ENCODE peak calls at places on chromosomes 6 and 20, in seven cellular contexts. V is psoas muscle; J is transverse colon; P is WERI-Rb-1; A is CD4-positive, alpha-beta T cell; C is uterus; B is left lung. X is an unnamed sample. For H3K9me3 and H3K27me3, the result is how much of the 10 kb centered on the place peaks cover.

GRCh38 chr20:58897493-58897892 is 45.0 kb downstream of the GNAS start:
- DNase-seq in V (no peak), J (no peak), P (no peak), A (no peak), C (no peak), B (no peak), X (no peak)

GRCh38 chr6:130632288-130632687 is 194.9 kb upstream of the SMLR1 start:
- DNase-seq in V (no peak), J (no peak), P (no peak), A (no peak), C (no peak), B (no peak), X (no peak)

GRCh38 chr20:7792131-7792869 is 148.0 kb downstream of the HAO1 start:
- DNase-seq in V (no peak), J (no peak), P (no peak), A (no peak), C (no peak), B (no peak), X (no peak)

GRCh38 chr20:24835195-24835594 is 113.9 kb upstream of the CST7 start:
- DNase-seq in V (no peak), J (no peak), P (no peak), A (no peak), C (no peak), B (no peak), X (no peak)

GRCh38 chr6:7542065-7542877 is 800 bp downstream of the DSP start:
- DNase-seq in V (peak), J (peak), P (no peak), A (no peak), C (no peak), B (peak), X (no peak)

GRCh38 chr6:101083533-101084172 is 202.5 kb upstream of the ASCC3 start:
- DNase-seq in V (no peak), J (no peak), P (no peak), A (no peak), C (no peak), B (no peak), X (no peak)

GRCh38 chr20:41575412-41575811 is 42.8 kb downstream of the CHD6 start:
- DNase-seq in V (no peak), J (no peak), P (no peak), A (no peak), C (no peak), B (no peak), X (no peak)

GRCh38 chr6:13848553-13849150 is 34.3 kb upstream of the MCUR1 start:
- DNase-seq in V (no peak), J (no peak), P (no peak), A (no peak), C (no peak), B (peak), X (no peak)

GRCh38 chr6:7249391-7249790 is 63.6 kb downstream of the SSR1 start:
- DNase-seq in V (no peak), J (no peak), P (no peak), A (no peak), C (no peak), B (no peak), X (no peak)

GRCh38 chr20:3811421-3812258 is 8.7 kb upstream of the AP5S1 start:
- DNase-seq in V (peak), J (peak), P (no peak), A (peak), C (peak), B (peak), X (peak)

GRCh38 chr20:5654557-5654956 is 95.6 kb upstream of the SHLD1 start:
- DNase-seq in V (no peak), J (no peak), P (no peak), A (no peak), C (no peak), B (no peak), X (no peak)

GRCh38 chr20:44137210-44137781 is 49.7 kb downstream of the JPH2 start:
- DNase-seq in V (peak), J (peak), P (no peak), A (no peak), C (peak), B (no peak), X (no peak)

GRCh38 chr20:47008842-47009518 is 114.3 kb downstream of the EYA2 start:
- DNase-seq in V (no peak), J (no peak), P (no peak), A (no peak), C (no peak), B (no peak), X (no peak)

GRCh38 chr6:26202811-26203583 is 115.8 kb downstream of the HFE start:
- DNase-seq in V (no peak), J (no peak), P (no peak), A (no peak), C (no peak), B (no peak), X (no peak)

GRCh38 chr6:37302086-37302686 is 44.2 kb upstream of the TMEM217 start:
- DNase-seq in V (no peak), J (no peak), P (no peak), A (no peak), C (no peak), B (no peak), X (no peak)
- TF ChIP-seq CTCF in V (no peak), J (no peak), P (no peak), A (no peak), C (no peak), B (no peak), X (no peak)

GRCh38 chr20:13200767-13201500 is 20.1 kb upstream of the ISM1 start:
- DNase-seq in V (no peak), J (no peak), P (peak), A (no peak), C (no peak), B (no peak), X (no peak)

GRCh38 chr20:13202553-13202952 is 18.5 kb upstream of the ISM1 start:
- DNase-seq in V (no peak), J (no peak), P (no peak), A (no peak), C (no peak), B (no peak), X (no peak)

GRCh38 chr20:13199279-13199678 is 21.8 kb upstream of the ISM1 start:
- DNase-seq in V (no peak), J (no peak), P (no peak), A (no peak), C (no peak), B (no peak), X (no peak)
- H3K9me3 ChIP-seq in V (under half), J (under half), P (under half), A (under half), C (under half), B (under half), X (under half)

DNA sequence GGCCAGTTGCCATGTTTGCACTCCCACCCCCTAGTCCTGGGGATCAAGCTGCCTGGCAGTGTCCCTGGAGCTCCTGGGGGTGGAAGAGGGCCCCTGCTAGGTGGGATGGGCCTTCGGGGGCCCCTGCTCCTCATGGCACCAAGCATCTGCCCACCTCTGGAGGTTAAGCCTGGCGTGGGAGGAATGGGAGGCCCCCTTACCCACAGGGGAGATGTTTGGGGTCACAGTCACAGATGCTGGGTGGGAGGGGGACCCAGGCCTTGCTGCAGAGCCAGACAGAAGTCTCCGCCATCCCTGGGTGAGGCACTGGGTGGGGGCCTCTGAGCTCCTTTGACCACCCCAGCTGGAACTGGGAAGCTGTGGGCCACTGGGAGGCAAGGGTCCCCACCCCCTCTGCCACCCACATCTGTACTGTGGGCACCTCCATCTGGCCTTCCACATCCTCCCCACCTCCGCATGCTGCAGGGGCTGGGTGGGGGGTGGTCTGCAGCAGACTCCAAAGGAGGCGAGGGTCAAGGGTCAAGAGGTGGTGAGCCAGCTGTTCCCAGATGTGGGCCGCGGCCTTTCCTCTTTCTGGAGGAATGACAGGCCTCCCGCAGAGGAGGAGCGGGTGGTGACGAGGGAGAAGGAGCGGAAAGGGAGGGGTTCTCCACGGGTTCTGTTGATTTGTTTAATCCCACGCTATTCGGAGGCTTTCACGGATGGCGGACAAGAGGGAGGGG is 41.5 kb downstream of the YTHDF1 start:
- DNase-seq in V (no peak), J (no peak), P (no peak), A (no peak), C (no peak), B (no peak), X (no peak)
- H3K27me3 ChIP-seq in V (under half), J (half or more), P (under half), A (half or more), C (under half), B (half or more), X (half or more)

GRCh38 chr6:30685977-30686907 is at the start of gene PPP1R18:
- DNase-seq in V (peak), J (peak), P (peak), A (peak), C (peak), B (peak), X (peak)

GRCh38 chr6:30689022-30689865 is 1.5 kb downstream of the NRM start:
- DNase-seq in V (no peak), J (no peak), P (no peak), A (no peak), C (no peak), B (no peak), X (no peak)

GRCh38 chr6:30688569-30688968 is 2.1 kb upstream of the PPP1R18 start:
- DNase-seq in V (no peak), J (peak), P (no peak), A (no peak), C (no peak), B (no peak), X (no peak)

GRCh38 chr6:30686908-30687658 is 638 bp upstream of the PPP1R18 start:
- DNase-seq in V (peak), J (peak), P (peak), A (peak), C (peak), B (peak), X (peak)

GRCh38 chr6:30687659-30688431 is 1.4 kb upstream of the PPP1R18 start:
- DNase-seq in V (peak), J (no peak), P (peak), A (no peak), C (peak), B (no peak), X (no peak)
- TF ChIP-seq CTCF in V (no peak), J (no peak), P (peak), A (no peak), C (peak), B (no peak), X (no peak)